ENCODE peak calls at places on chromosomes 4 and X, in six cellular contexts. One of them, this sample, is unnamed. For H3K4me1, the result is how much of the 10 kb centered on the place peaks cover.

GRCh38 chrX:72201836-72202536 is 20.4 kb downstream of the PIN4 start:
- DNase-seq in upper lobe of left lung: no peak
- DNase-seq in HCT116: no peak
- DNase-seq in endothelial cell of umbilical vein: peak
- DNase-seq in breast epithelium: no peak
- DNase-seq in prostate gland: no peak
- DNase-seq in this sample: no peak

GRCh38 chr4:138835833-138836521 is 179.6 kb upstream of the NOCT start:
- DNase-seq in prostate gland: no peak
- DNase-seq in HCT116: no peak
- DNase-seq in endothelial cell of umbilical vein: peak
- DNase-seq in breast epithelium: peak
- DNase-seq in upper lobe of left lung: no peak
- DNase-seq in this sample: no peak

GRCh38 chr4:135564090-135564489 is 1362.5 kb upstream of the PABPC4L start:
- DNase-seq in prostate gland: no peak
- DNase-seq in upper lobe of left lung: no peak
- DNase-seq in breast epithelium: no peak
- DNase-seq in HCT116: no peak
- DNase-seq in endothelial cell of umbilical vein: no peak
- DNase-seq in this sample: no peak

GRCh38 chr4:159281781-159282180 is 178.9 kb downstream of the RAPGEF2 start:
- DNase-seq in prostate gland: no peak
- DNase-seq in breast epithelium: no peak
- DNase-seq in HCT116: no peak
- DNase-seq in upper lobe of left lung: no peak
- DNase-seq in endothelial cell of umbilical vein: no peak
- DNase-seq in this sample: no peak

GRCh38 chr4:173370130-173370476 is 651 bp upstream of the SAP30 start:
- DNase-seq in HCT116: no peak
- DNase-seq in prostate gland: no peak
- DNase-seq in endothelial cell of umbilical vein: no peak
- DNase-seq in upper lobe of left lung: peak
- DNase-seq in breast epithelium: peak
- DNase-seq in this sample: peak

GRCh38 chrX:40068048-40068447 is 29.7 kb downstream of the BCOR start:
- DNase-seq in endothelial cell of umbilical vein: no peak
- DNase-seq in prostate gland: no peak
- DNase-seq in breast epithelium: no peak
- DNase-seq in HCT116: no peak
- DNase-seq in upper lobe of left lung: no peak
- DNase-seq in this sample: no peak

GRCh38 chr4:83556006-83556712 is 20.3 kb downstream of the GPAT3 start:
- DNase-seq in HCT116: no peak
- DNase-seq in upper lobe of left lung: no peak
- DNase-seq in endothelial cell of umbilical vein: no peak
- DNase-seq in prostate gland: no peak
- DNase-seq in breast epithelium: no peak
- DNase-seq in this sample: no peak

GRCh38 chrX:143642426-143642825 is 6.5 kb upstream of the SLITRK4 start:
- DNase-seq in breast epithelium: no peak
- DNase-seq in endothelial cell of umbilical vein: no peak
- DNase-seq in upper lobe of left lung: no peak
- DNase-seq in HCT116: no peak
- DNase-seq in prostate gland: no peak
- DNase-seq in this sample: no peak

GRCh38 chr4:156113138-156113537 is 159.5 kb upstream of the CTSO start:
- DNase-seq in upper lobe of left lung: no peak
- DNase-seq in breast epithelium: no peak
- DNase-seq in prostate gland: no peak
- DNase-seq in endothelial cell of umbilical vein: no peak
- DNase-seq in HCT116: no peak
- DNase-seq in this sample: no peak

GRCh38 chr4:57109847-57110634 is at the start of gene IGFBP7:
- DNase-seq in prostate gland: no peak
- DNase-seq in endothelial cell of umbilical vein: peak
- DNase-seq in HCT116: no peak
- DNase-seq in breast epithelium: no peak
- DNase-seq in upper lobe of left lung: peak
- DNase-seq in this sample: peak

GRCh38 chrX:16316336-16316735 is 149.1 kb downstream of the MAGEB17 start:
- DNase-seq in breast epithelium: no peak
- DNase-seq in prostate gland: no peak
- DNase-seq in upper lobe of left lung: no peak
- DNase-seq in HCT116: no peak
- DNase-seq in endothelial cell of umbilical vein: no peak
- DNase-seq in this sample: no peak

GRCh38 chr4:16259531-16260246 is 33.4 kb upstream of the TAPT1 start:
- DNase-seq in prostate gland: no peak
- DNase-seq in upper lobe of left lung: no peak
- DNase-seq in endothelial cell of umbilical vein: no peak
- DNase-seq in HCT116: no peak
- DNase-seq in breast epithelium: no peak
- DNase-seq in this sample: no peak

DNA sequence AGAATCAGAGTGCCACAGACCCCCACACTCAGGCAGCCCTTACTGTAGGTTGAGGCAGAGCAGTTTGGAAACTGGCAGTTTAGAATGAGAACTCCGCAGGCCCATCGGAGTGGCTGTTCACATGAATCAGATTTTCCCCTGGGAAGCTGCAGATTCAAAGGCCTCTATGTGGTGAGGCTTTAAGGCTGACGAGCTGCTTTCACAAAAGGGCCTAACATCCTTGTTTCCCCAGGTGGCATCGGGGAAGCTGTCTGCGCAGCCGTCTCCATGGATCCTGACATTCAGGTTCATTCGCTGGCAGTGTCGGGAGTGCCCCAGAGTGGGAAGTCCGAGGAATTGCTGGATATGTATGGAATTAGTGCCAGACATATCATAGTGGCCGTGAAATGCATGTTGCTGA is 33.7 kb downstream of the TKTL1 start:
- DNase-seq in upper lobe of left lung: no peak
- DNase-seq in HCT116: no peak
- DNase-seq in breast epithelium: no peak
- DNase-seq in endothelial cell of umbilical vein: no peak
- DNase-seq in prostate gland: no peak
- DNase-seq in this sample: peak
- H3K4me1 ChIP-seq in upper lobe of left lung: under half
- H3K4me1 ChIP-seq in HCT116: under half
- H3K4me1 ChIP-seq in breast epithelium: under half
- H3K4me1 ChIP-seq in endothelial cell of umbilical vein: under half
- H3K4me1 ChIP-seq in prostate gland: under half
- H3K4me1 ChIP-seq in this sample: under half

DNA sequence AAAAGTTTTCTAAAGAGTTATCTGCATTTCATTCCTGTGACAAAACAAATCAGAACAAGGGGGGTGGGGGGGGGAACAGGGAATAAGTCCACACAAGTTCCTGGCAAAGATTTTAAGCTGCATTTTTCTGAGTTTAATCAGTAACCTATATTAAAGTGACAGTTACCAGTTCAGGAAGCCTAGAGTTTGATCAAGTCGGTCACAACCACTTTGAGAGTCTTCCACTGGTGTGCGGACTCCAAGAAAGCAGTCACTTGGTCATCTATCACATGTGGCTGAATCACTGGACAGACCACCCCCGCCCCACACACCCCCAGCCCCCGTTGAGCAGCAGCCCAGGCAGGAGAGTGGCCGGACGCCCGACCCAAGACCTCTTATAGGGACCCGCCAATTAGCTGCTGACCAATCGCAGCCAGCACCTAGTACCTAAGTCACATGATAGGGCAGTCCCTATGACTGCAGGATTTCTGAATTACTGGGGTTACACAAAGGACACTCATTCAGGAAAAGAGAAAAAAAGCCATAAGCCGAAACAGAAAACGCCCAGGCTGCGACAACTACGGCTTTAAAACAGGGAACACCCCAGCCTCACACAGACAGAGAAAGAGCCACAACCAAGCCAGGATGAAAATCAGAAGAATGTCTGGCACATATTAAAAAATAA is 569.4 kb upstream of the DIPK2B start:
- DNase-seq in prostate gland: peak
- DNase-seq in endothelial cell of umbilical vein: peak
- DNase-seq in breast epithelium: no peak
- DNase-seq in upper lobe of left lung: peak
- DNase-seq in HCT116: no peak
- DNase-seq in this sample: peak
- TF ChIP-seq POLR2AphosphoS5 in prostate gland: peak
- TF ChIP-seq POLR2AphosphoS5 in endothelial cell of umbilical vein: peak
- TF ChIP-seq POLR2AphosphoS5 in breast epithelium: peak
- TF ChIP-seq POLR2AphosphoS5 in upper lobe of left lung: peak
- TF ChIP-seq POLR2AphosphoS5 in HCT116: peak
- TF ChIP-seq POLR2AphosphoS5 in this sample: peak

GRCh38 chrX:21744060-21744459 is 13.9 kb downstream of the SMPX start:
- DNase-seq in prostate gland: no peak
- DNase-seq in HCT116: no peak
- DNase-seq in upper lobe of left lung: no peak
- DNase-seq in endothelial cell of umbilical vein: no peak
- DNase-seq in breast epithelium: no peak
- DNase-seq in this sample: no peak
- H3K4me1 ChIP-seq in prostate gland: under half
- H3K4me1 ChIP-seq in HCT116: under half
- H3K4me1 ChIP-seq in upper lobe of left lung: under half
- H3K4me1 ChIP-seq in endothelial cell of umbilical vein: under half
- H3K4me1 ChIP-seq in breast epithelium: under half
- H3K4me1 ChIP-seq in this sample: under half

DNA sequence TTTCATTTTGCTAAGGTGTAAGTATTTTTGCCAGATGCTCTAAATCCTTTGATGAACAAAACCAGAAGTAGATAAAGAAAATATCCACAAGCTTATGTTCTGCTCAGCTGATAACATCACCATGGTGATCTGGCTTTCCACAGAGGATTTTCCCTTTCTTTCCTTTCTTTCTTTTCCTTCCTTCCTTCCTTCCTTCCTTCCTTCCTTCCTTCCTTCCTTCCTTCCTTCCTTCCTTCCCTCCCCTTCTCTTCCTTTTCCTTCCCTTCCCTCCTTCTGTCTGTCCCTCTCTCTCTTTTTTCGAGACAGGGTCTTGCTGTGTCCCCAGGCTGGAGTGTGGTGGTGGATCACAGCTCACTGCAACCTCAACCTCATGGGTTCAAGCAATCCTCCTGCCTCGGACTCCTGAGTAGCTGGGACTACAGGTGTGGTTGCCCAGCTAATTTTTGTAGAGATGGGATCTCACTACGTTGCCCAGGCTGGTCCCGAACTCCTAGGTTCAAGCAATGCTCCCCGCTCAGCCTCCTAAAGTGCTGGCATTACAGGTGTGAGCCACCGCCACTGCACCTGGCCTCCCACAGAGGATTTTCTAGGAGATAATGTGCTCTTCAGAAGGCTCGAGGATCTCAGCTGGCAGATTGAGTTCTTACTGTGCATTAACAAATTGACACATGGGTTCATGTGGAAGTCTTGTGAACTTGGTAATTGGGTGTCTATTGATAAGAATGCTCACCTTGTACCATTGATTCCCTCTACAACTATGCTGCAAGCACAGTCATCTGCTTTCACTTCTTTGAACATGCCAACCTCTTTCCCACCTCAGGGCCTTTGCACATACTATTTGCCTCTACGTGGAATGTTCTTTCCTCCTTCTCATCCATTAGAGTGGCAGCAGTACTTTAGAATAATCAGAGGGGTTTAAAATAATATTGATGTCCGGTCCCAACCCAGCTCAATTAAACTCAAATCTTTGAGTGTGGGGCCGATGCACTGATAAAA is 1.4 kb upstream of the RHOH start:
- DNase-seq in prostate gland: no peak
- DNase-seq in upper lobe of left lung: no peak
- DNase-seq in endothelial cell of umbilical vein: no peak
- DNase-seq in HCT116: no peak
- DNase-seq in breast epithelium: no peak
- DNase-seq in this sample: no peak
- TF ChIP-seq POLR2AphosphoS5 in prostate gland: no peak
- TF ChIP-seq POLR2AphosphoS5 in upper lobe of left lung: no peak
- TF ChIP-seq POLR2AphosphoS5 in endothelial cell of umbilical vein: no peak
- TF ChIP-seq POLR2AphosphoS5 in HCT116: no peak
- TF ChIP-seq POLR2AphosphoS5 in breast epithelium: no peak
- TF ChIP-seq POLR2AphosphoS5 in this sample: no peak

DNA sequence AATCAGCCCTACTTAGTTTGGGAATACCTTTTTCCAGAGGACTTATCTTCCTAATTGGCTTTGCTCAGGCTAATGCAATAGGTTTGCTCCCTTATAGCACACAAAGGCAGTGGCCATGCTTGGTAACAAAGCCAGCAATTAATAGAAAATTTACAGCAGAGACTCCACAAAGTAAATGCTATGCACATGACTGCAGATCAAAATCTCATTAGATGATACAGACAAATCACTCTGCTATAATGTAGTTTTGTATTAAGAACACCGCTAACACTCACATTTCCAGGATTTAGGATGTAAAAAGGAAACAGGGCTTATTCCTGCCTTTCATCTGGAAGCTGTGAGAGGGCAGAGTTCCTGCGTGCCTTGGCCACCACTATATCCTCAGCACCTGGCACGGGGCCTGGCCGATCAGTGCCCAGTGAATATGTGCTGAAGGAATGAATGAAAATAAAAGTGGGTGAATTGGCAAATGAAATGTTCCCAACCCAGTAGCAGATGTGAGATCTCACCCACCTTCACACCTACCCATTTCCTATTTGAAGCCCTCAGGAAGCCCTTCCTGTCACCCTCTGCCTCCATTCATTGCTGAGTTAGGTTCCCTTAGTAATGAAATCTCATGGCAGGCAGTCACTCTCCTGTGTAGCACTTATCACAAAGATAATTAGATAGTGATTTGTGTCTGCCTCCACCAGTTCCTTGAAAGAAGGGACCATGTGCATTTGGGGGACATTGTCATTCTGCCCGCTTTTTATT is 5.1 kb downstream of the SEPTIN6 start:
- DNase-seq in HCT116: no peak
- DNase-seq in upper lobe of left lung: no peak
- DNase-seq in endothelial cell of umbilical vein: peak
- DNase-seq in prostate gland: no peak
- DNase-seq in breast epithelium: no peak
- DNase-seq in this sample: no peak
- H3K4me1 ChIP-seq in HCT116: under half
- H3K4me1 ChIP-seq in upper lobe of left lung: under half
- H3K4me1 ChIP-seq in endothelial cell of umbilical vein: under half
- H3K4me1 ChIP-seq in prostate gland: under half
- H3K4me1 ChIP-seq in breast epithelium: under half
- H3K4me1 ChIP-seq in this sample: half or more

DNA sequence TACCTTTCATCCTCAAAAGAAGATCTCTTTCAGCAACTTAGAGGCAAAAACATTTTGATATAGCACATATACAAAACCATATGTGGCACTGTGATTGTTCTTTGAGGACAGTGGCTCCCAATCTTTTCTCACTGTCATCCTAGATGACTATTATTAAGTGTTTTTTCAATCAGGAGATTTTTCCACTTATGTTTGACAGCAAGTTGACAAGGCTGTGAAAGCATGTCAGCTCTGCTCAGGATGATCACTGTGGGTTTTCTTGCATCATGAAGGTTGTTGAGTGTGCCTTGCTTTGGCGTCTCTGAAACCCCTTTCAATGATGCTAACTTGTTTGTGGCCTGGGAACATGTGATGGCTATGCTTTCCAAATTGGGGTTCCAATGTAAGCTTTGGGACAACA is 20.2 kb upstream of the NSUN7 start:
- DNase-seq in endothelial cell of umbilical vein: no peak
- DNase-seq in HCT116: no peak
- DNase-seq in breast epithelium: no peak
- DNase-seq in prostate gland: no peak
- DNase-seq in upper lobe of left lung: no peak
- DNase-seq in this sample: no peak
- TF ChIP-seq POLR2AphosphoS5 in endothelial cell of umbilical vein: no peak
- TF ChIP-seq POLR2AphosphoS5 in HCT116: no peak
- TF ChIP-seq POLR2AphosphoS5 in breast epithelium: no peak
- TF ChIP-seq POLR2AphosphoS5 in prostate gland: no peak
- TF ChIP-seq POLR2AphosphoS5 in upper lobe of left lung: no peak
- TF ChIP-seq POLR2AphosphoS5 in this sample: no peak

This sample was measured in spleen.